ENCODE peak calls at places on chromosomes 6 and 20, in four cellular contexts. X is neuronal stem cell, Z is trophoblast cell, F is H1. L is an unnamed sample.

GRCh38 chr6:45132059-45132458 is 196.1 kb upstream of the RUNX2 start:
- DNase-seq in X (no peak), Z (no peak), F (no peak), L (no peak)

GRCh38 chr6:19664878-19665715 is 172.1 kb upstream of the ID4 start:
- DNase-seq in X (no peak), Z (no peak), F (no peak), L (no peak)

GRCh38 chr6:159077123-159077522 is 32.3 kb upstream of the TAGAP start:
- DNase-seq in X (no peak), Z (no peak), F (no peak), L (no peak)

GRCh38 chr6:89379281-89379680 is 26.8 kb upstream of the UBE2J1 start:
- DNase-seq in X (no peak), Z (no peak), F (no peak), L (no peak)

GRCh38 chr6:159008656-159009288 is 8.8 kb upstream of the RSPH3 start:
- DNase-seq in X (no peak), Z (peak; percentile 79), F (no peak), L (no peak)

GRCh38 chr6:100116409-100117194 is 122.6 kb upstream of the MCHR2 start:
- DNase-seq in X (peak; percentile 62), Z (peak; percentile 77), F (peak; percentile 56), L (peak; percentile 61)

GRCh38 chr20:46406986-46407670 is 713 bp upstream of the ELMO2 start:
- DNase-seq in X (no peak), Z (peak; percentile 16), F (no peak), L (no peak)

GRCh38 chr6:41505084-41506049 is 40.8 kb upstream of the FOXP4 start:
- DNase-seq in X (no peak), Z (peak; percentile 18), F (peak; percentile 62), L (no peak)

GRCh38 chr20:24953621-24954133 is 4.6 kb downstream of the CST7 start:
- DNase-seq in X (no peak), Z (no peak), F (peak; percentile 45), L (peak; percentile 22)

GRCh38 chr6:139250296-139251274 is 41.2 kb downstream of the TXLNB start:
- DNase-seq in X (peak; percentile 29), Z (peak; percentile 73), F (peak; percentile 78), L (peak; percentile 84)

GRCh38 chr6:52284131-52284459 is 447 bp downstream of the MCM3 start:
- DNase-seq in X (peak; percentile 72), Z (peak; percentile 38), F (peak; percentile 84), L (peak; percentile 81)

GRCh38 chr6:168225471-168225901 is 94.1 kb downstream of the DACT2 start:
- DNase-seq in X (no peak), Z (peak; percentile 7), F (no peak), L (peak; percentile 50)

DNA sequence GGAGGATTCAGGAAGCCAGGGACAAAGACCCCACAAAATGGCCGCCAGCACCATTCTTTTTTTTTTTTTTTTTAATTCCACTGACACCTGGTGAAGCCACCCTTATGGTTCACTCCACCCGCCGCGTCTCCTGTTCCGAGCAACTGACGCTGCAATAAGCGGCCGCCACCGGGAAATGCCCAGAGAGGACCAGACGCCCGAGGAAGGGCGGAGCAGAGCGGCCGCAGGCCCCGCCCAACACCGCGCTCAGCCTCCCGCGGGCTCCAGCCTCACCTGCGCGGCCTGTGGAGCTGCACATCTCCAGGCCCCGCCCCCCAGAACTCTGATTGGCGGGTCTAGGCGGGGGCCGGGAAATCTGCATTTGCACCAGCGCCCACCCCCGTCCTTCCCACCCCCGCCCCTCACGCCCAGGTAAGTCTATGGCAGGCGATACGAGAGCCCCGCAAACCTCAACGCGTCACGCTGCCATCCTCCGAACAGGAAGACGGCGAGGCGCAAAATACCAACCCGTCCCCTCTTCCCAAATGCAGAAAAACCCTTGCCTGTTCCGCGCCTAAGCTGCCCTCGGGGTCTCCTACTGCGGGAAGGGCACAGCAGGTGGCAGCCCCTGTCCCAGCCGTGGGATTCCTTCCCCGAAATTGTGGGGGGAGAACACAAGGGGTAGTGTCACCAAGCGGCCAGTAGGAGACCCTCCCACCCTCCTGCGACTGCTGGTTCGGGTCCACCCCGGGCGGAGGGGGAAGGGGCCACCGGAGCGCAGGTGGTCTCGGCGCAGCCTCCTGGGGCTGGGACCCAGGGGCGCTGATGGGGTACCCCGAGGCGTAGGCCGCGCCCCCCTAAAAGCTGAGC is 948 bp downstream of the ATP9A start:
- DNase-seq in X (peak; percentile 39), Z (peak; percentile 89), F (peak; percentile 88), L (peak; percentile 95)
- H2BK12ac ChIP-seq in X (no peak overlapping the region), Z (no peak overlapping the region), F (peak overlapping the region; percentile 68), L (no peak overlapping the region)

GRCh38 chr6:11039040-11039439 is 5.1 kb downstream of the ELOVL2 start:
- DNase-seq in X (no peak), Z (no peak), F (no peak), L (no peak)

GRCh38 chr6:11042750-11043551 is 1.2 kb downstream of the ELOVL2 start:
- DNase-seq in X (peak; percentile 31), Z (peak; percentile 31), F (no peak), L (no peak)

GRCh38 chr6:11042025-11042749 is 1.9 kb downstream of the ELOVL2 start:
- DNase-seq in X (no peak), Z (peak; percentile 18), F (no peak), L (no peak)

GRCh38 chr6:11036977-11037430 is 7.1 kb downstream of the ELOVL2 start:
- DNase-seq in X (no peak), Z (no peak), F (no peak), L (no peak)

DNA sequence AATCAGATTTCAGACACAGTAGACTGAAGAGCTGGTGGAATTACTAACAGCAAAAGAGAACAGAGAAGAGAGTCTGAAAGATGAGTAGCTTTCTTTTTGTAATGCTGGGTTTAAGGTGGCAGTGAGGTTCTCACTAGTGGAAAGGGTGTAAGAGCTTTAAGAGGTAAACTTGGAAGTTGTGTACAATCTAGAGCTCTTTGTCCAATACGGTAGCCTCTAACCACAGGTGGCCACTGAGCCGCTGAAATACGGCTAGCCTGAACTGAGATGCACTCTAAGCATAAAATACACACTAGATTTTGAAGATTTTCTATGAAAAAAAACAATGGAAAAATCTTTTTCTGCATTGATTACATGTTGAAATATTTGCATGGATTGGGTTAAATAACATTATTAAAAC is 4.0 kb downstream of the ELOVL2 start:
- DNase-seq in X (no peak), Z (no peak), F (no peak), L (no peak)
- H4K8ac ChIP-seq in X (no peak overlapping the region), Z (no peak overlapping the region), F (no peak overlapping the region), L (no peak overlapping the region)

DNA sequence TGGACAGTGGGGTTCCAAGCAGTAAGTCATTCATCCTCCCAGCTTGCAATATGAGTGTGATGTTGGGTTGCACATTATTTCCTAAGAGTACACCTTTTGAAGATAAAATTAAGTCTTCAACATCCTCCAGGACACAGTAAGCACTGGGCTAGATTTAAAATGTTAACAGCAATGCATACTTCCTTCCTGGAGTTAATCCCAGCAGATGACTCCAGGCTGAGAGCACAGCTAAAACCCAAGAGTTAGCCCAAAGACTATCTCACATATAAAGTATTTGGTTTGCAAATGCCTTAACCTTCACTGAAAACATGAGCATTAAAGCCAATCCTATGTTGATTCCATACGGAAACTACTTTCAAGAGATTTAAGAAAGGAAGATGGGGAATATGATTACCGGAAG is 69.2 kb downstream of the SLC23A2 start:
- DNase-seq in X (no peak), Z (no peak), F (no peak), L (no peak)
- H3K14ac ChIP-seq in X (no peak overlapping the region), Z (no peak overlapping the region), F (no peak overlapping the region), L (no peak overlapping the region)

DNA sequence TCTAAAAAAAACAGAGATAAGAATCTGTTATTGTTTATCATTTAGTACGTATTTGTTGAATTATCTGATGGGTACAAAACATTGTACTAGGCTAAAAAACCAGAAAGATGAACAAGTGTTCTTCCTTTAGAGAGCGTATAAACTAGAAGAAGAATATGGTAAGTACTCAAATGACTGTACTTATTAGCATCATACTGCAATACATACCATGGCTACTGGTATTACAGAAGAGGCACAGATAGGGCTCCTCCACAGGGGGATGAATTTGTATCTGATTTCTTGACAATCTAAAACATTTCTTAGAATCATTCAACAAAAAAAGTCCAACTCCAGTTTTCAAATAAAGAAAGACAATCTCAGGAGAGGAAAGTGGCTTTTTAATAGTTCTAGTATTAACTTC is 118.0 kb upstream of the THEMIS start:
- DNase-seq in X (no peak), Z (no peak), F (no peak), L (no peak)
- H2BK12ac ChIP-seq in X (no peak overlapping the region), Z (no peak overlapping the region), F (no peak overlapping the region), L (no peak overlapping the region)

DNA sequence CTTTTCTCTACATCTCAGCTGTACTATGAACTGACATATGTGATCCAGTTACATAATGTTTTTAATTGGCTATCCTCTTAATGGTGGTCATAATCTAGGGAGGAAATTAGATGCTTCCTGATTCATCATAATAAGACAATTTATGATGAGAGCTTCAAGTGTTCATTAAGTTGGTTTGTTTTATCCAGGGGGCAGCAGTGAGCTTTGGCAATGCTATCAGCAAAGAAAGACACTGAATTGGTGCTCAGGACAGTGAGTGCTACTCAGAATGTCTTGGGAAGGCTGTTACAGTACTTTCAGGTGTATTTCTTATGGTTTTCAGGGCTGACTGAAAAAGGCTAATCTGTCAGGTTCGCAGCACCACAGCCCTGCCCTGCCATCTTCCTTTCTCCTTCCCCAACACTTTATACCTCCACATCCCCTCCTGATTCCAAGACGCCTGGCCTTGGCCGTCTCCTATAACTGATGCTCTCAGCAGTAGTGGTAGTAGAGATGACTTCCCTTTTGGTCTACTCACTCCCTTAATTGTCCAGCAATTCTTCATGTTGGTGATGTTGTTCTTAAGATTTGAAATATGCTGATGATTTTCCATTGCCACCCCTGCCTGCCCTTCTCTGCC is 67.0 kb upstream of the TNFAIP3 start:
- DNase-seq in X (no peak), Z (peak; percentile 81), F (no peak), L (peak; percentile 39)
- H4K8ac ChIP-seq in X (no peak overlapping the region), Z (no peak overlapping the region), F (no peak overlapping the region), L (no peak overlapping the region)